ENCODE peak calls at places on chromosome 18, in eight cellular contexts. D, V, U, Z, F, O, C and H are unnamed samples.

GRCh38 chr18:50870138-50870845 is 8.6 kb upstream of the ME2 start:
- DNase-seq in D (no peak), V (no peak), U (no peak), Z (no peak), F (no peak), O (no peak), C (peak; percentile 95), H (no peak)

GRCh38 chr18:24198461-24198860 is 59.6 kb downstream of the CABYR start:
- DNase-seq in D (no peak), V (no peak), U (no peak), Z (no peak), F (no peak), O (no peak), C (no peak), H (no peak)

GRCh38 chr18:44939037-44939665 is 258.5 kb downstream of the SETBP1 start:
- DNase-seq in D (no peak), V (no peak), U (no peak), Z (no peak), F (no peak), O (no peak), C (peak; percentile 73), H (no peak)

GRCh38 chr18:79100944-79101343 is 31.8 kb downstream of the ATP9B start:
- DNase-seq in D (no peak), V (no peak), U (no peak), Z (no peak), F (no peak), O (no peak), C (no peak), H (no peak)

GRCh38 chr18:59006461-59007067 is 133.1 kb upstream of the SEC11C start:
- DNase-seq in D (no peak), V (no peak), U (no peak), Z (no peak), F (no peak), O (no peak), C (no peak), H (no peak)

GRCh38 chr18:8659609-8660242 is 45.6 kb upstream of the MTCL1 start:
- DNase-seq in D (no peak), V (no peak), U (no peak), Z (no peak), F (no peak), O (no peak), C (no peak), H (no peak)

GRCh38 chr18:38747153-38747552 is 1181.6 kb upstream of the CELF4 start:
- DNase-seq in D (no peak), V (no peak), U (peak; percentile 52), Z (no peak), F (no peak), O (no peak), C (no peak), H (no peak)

GRCh38 chr18:57747809-57748680 is 55.1 kb downstream of the ATP8B1 start:
- DNase-seq in D (no peak), V (no peak), U (no peak), Z (peak; percentile 55), F (no peak), O (no peak), C (no peak), H (no peak)

GRCh38 chr18:22983175-22983574 is 50.0 kb downstream of the RBBP8 start:
- DNase-seq in D (no peak), V (no peak), U (peak; percentile 36), Z (peak; percentile 30), F (no peak), O (no peak), C (no peak), H (no peak)

GRCh38 chr18:13107074-13107473 is 111.5 kb upstream of the LDLRAD4 start:
- DNase-seq in D (no peak), V (no peak), U (no peak), Z (no peak), F (no peak), O (no peak), C (no peak), H (no peak)
- H3K36me3 ChIP-seq in D (peaks cover 72% of the 10 kb centered on the region), V (peaks cover 42% of the 10 kb centered on the region), U (peaks cover 5% of the 10 kb centered on the region), Z (peaks cover 12% of the 10 kb centered on the region), F (no peaks in the 10 kb centered on the region), O (peaks cover 30% of the 10 kb centered on the region), C (peaks cover 24% of the 10 kb centered on the region), H (peaks cover 80% of the 10 kb centered on the region)

GRCh38 chr18:63130176-63130575 is 189.4 kb downstream of the BCL2 start:
- DNase-seq in D (no peak), V (no peak), U (no peak), Z (no peak), F (no peak), O (no peak), C (no peak), H (no peak)

GRCh38 chr18:63131944-63132818 is 187.4 kb downstream of the BCL2 start:
- DNase-seq in D (no peak), V (no peak), U (no peak), Z (no peak), F (no peak), O (no peak), C (no peak), H (no peak)

GRCh38 chr18:63128242-63128967 is 191.2 kb downstream of the BCL2 start:
- DNase-seq in D (no peak), V (no peak), U (no peak), Z (no peak), F (no peak), O (no peak), C (no peak), H (no peak)

GRCh38 chr18:63132819-63133200 is 186.8 kb downstream of the BCL2 start:
- DNase-seq in D (no peak), V (peak; percentile 60), U (no peak), Z (no peak), F (no peak), O (no peak), C (no peak), H (no peak)

GRCh38 chr18:63131106-63131943 is 188.2 kb downstream of the BCL2 start:
- DNase-seq in D (no peak), V (no peak), U (peak; percentile 66), Z (peak; percentile 16), F (peak; percentile 69), O (peak; percentile 27), C (peak; percentile 32), H (peak; percentile 69)
- TF ChIP-seq CTCF in D (peak; percentile 79), V (peak; percentile 28), U (peak; percentile 63), Z (peak; percentile 50), F (peak; percentile 27), O (peak; percentile 55), C (peak; percentile 69), H (peak; percentile 81)

GRCh38 chr18:49024808-49025361 is 74.1 kb upstream of the SMAD7 start:
- DNase-seq in D (no peak), V (no peak), U (no peak), Z (no peak), F (no peak), O (no peak), C (no peak), H (no peak)
- H3K27ac ChIP-seq in D (no peak overlapping the region), V (no peak overlapping the region), U (no peak overlapping the region), Z (no peak overlapping the region), F (no peak overlapping the region), O (no peak overlapping the region), C (no peak overlapping the region), H (no peak overlapping the region)

GRCh38 chr18:10133516-10133915 is 219.7 kb downstream of the VAPA start:
- DNase-seq in D (no peak), V (no peak), U (no peak), Z (no peak), F (no peak), O (no peak), C (no peak), H (no peak)
- H3K36me3 ChIP-seq in D (no peaks in the 10 kb centered on the region), V (no peaks in the 10 kb centered on the region), U (no peaks in the 10 kb centered on the region), Z (no peaks in the 10 kb centered on the region), F (no peaks in the 10 kb centered on the region), O (no peaks in the 10 kb centered on the region), C (no peaks in the 10 kb centered on the region), H (no peaks in the 10 kb centered on the region)

GRCh38 chr18:30186245-30186644 is 856.3 kb downstream of the DSC3 start:
- DNase-seq in D (no peak), V (no peak), U (no peak), Z (no peak), F (no peak), O (no peak), C (no peak), H (no peak)

GRCh38 chr18:30192216-30192615 is 850.3 kb downstream of the DSC3 start:
- DNase-seq in D (no peak), V (no peak), U (no peak), Z (peak; percentile 5), F (no peak), O (no peak), C (no peak), H (no peak)
- TF ChIP-seq CTCF in D (no peak), V (no peak), U (no peak), Z (peak; percentile 22), F (no peak), O (no peak), C (no peak), H (no peak)